ENCODE peak calls at places on chromosomes 6 and 20, in six cellular contexts. R is A549, X is right lobe of liver, J is HCT116, B is thoracic aorta, F is breast epithelium. S is an unnamed sample. For H3K4me1, the result is how much of the 10 kb centered on the place peaks cover.

GRCh38 chr6:74075323-74075722 is 379.3 kb downstream of the CD109 start:
- DNase-seq in X (no peak), F (no peak), R (no peak), J (no peak), B (no peak), S (no peak)

GRCh38 chr20:37381621-37382538 is 35.9 kb downstream of the SRC start:
- DNase-seq in F (no peak), B (no peak), R (peak), X (no peak), J (no peak), S (peak)

GRCh38 chr6:71982385-71982784 is 96.0 kb downstream of the RIMS1 start:
- DNase-seq in B (no peak), J (no peak), X (no peak), F (no peak), R (no peak), S (no peak)

GRCh38 chr20:64102647-64103354 is 4.6 kb downstream of the NPBWR2 start:
- DNase-seq in F (no peak), X (peak), R (no peak), J (no peak), B (no peak), S (peak)

GRCh38 chr6:135600086-135600702 is 102.7 kb upstream of the AHI1 start:
- DNase-seq in F (no peak), B (no peak), X (no peak), R (no peak), J (no peak), S (no peak)

GRCh38 chr20:51428451-51429143 is 113.9 kb downstream of the NFATC2 start:
- DNase-seq in B (no peak), J (no peak), R (no peak), X (no peak), F (no peak), S (peak)

GRCh38 chr6:3693879-3694278 is 57.6 kb downstream of the PXDC1 start:
- DNase-seq in B (no peak), F (no peak), R (no peak), J (no peak), X (no peak), S (no peak)

GRCh38 chr6:153702671-153703070 is 336.4 kb upstream of the OPRM1 start:
- DNase-seq in R (no peak), F (no peak), X (no peak), B (no peak), J (no peak), S (no peak)

GRCh38 chr20:41258489-41258888 is 59.0 kb downstream of the ZHX3 start:
- DNase-seq in R (no peak), F (no peak), X (no peak), J (no peak), B (no peak), S (no peak)

GRCh38 chr6:33426590-33427563 is 7.0 kb downstream of the SYNGAP1 start:
- DNase-seq in F (no peak), B (no peak), J (no peak), R (peak), X (no peak), S (no peak)

GRCh38 chr6:101116337-101116736 is 235.2 kb upstream of the ASCC3 start:
- DNase-seq in R (no peak), F (no peak), X (no peak), B (no peak), J (no peak), S (no peak)

GRCh38 chr20:22686097-22686496 is 101.7 kb upstream of the FOXA2 start:
- DNase-seq in B (no peak), R (peak), J (peak), F (no peak), X (peak), S (no peak)

GRCh38 chr6:169921853-169922779 is 170.7 kb downstream of the ERMARD start:
- DNase-seq in B (no peak), X (peak), F (no peak), J (no peak), R (no peak), S (peak)

GRCh38 chr20:53187402-53187801 is 215.2 kb downstream of the TSHZ2 start:
- DNase-seq in X (no peak), B (no peak), J (no peak), R (no peak), F (no peak), S (no peak)

GRCh38 chr6:118697554-118697953 is 46.2 kb upstream of the CEP85L start:
- DNase-seq in X (no peak), R (no peak), B (no peak), F (no peak), J (no peak), S (no peak)

GRCh38 chr6:155534678-155535077 is 79.0 kb upstream of the NOX3 start:
- DNase-seq in R (no peak), F (no peak), B (no peak), X (no peak), J (no peak), S (no peak)

GRCh38 chr20:11849976-11850670 is 67.6 kb upstream of the BTBD3 start:
- DNase-seq in B (no peak), R (no peak), J (peak), X (no peak), F (no peak), S (no peak)

GRCh38 chr20:44732327-44732726 is 13.3 kb upstream of the KCNK15 start:
- DNase-seq in F (no peak), R (no peak), J (no peak), B (no peak), X (no peak), S (no peak)
- H3K4me1 ChIP-seq in F (under half), R (half or more), J (half or more), B (under half), X (under half), S (under half)

GRCh38 chr20:47689726-47690125 is 95.6 kb downstream of the SULF2 start:
- DNase-seq in B (no peak), F (no peak), R (no peak), J (no peak), X (no peak), S (no peak)
- H3K27ac ChIP-seq in B (no peak), F (no peak), R (peak), J (no peak), X (no peak), S (no peak)

GRCh38 chr20:34522969-34523871 is 7.0 kb downstream of the DYNLRB1 start:
- DNase-seq in J (peak), R (peak), F (no peak), X (no peak), B (no peak), S (no peak)
- H3K4me1 ChIP-seq in J (under half), R (half or more), F (under half), X (under half), B (under half), S (under half)

DNA sequence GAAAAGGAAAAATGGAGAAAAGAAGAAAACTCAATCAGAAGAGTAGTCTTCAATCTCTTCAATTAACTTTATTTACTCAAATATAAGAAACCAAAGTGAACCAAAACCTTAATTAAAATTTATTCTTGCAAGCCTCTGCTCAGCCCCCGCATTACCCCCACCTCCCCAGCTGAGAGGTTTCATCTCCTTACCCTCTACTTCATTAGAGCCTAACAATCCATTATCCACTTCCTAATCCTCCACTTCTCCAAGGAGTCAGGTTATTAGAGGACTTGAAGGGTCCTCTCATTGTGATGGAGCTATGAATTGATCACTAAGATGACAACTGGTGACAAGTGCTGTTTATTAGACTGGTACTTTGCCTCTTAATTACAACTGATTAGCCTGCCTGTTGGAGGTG is 956.5 kb downstream of the TFAP2A start:
- DNase-seq in F (no peak), B (no peak), R (no peak), X (no peak), J (no peak), S (no peak)
- H3K27ac ChIP-seq in F (no peak), B (no peak), R (no peak), X (no peak), J (no peak), S (no peak)

GRCh38 chr6:14722001-14722567 is 523.8 kb upstream of the JARID2 start:
- DNase-seq in B (no peak), J (no peak), X (no peak), R (no peak), F (no peak), S (no peak)

GRCh38 chr6:14722704-14723103 is 523.2 kb upstream of the JARID2 start:
- DNase-seq in F (no peak), J (no peak), B (no peak), R (no peak), X (no peak), S (peak)

GRCh38 chr6:14721103-14721758 is 524.6 kb upstream of the JARID2 start:
- DNase-seq in B (no peak), F (no peak), R (peak), X (no peak), J (no peak), S (no peak)

GRCh38 chr6:14719273-14719672 is 526.6 kb upstream of the JARID2 start:
- DNase-seq in J (no peak), X (no peak), F (no peak), B (no peak), R (no peak), S (no peak)

DNA sequence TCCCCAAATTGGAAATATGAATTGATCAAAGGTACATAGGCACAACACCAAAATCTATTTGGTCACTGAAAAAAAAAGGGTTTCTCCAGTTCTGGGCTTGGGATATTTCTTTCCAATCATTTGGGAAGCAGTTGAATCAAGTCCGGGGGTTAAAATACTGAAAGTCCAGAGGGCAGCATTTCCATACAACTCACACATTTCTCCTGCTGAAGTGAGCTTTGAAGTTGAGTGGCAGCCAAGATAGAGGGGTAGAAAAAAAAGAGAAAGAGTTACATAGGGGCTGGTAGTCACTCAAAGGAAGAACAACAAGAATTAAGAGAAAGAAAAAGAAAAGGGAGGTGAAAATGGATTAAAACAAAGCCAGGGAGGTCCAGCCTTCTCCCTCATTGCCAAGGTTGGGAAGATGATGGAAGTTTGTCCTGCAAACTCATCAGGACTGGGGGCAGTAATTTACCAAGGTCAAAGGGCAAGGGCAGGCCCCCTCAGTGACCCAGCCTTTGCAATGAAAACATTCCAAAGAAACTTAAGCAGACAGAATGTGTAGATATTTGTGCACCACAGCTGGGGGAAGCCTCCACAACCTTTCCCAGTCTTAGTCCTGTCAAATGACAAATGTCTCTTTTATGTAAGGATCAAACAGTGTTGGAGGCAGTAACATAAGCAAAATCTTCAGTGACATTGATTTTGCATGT is 525.3 kb upstream of the JARID2 start:
- DNase-seq in R (no peak), X (no peak), F (no peak), B (no peak), J (no peak), S (no peak)
- H3K4me1 ChIP-seq in R (under half), X (under half), F (under half), B (under half), J (under half), S (half or more)

GRCh38 chr20:58897493-58897892 is 45.0 kb downstream of the GNAS start:
- DNase-seq in R (no peak), F (no peak), B (no peak), X (no peak), J (no peak), S (no peak)

GRCh38 chr20:58898629-58899028 is 46.1 kb downstream of the GNAS start:
- DNase-seq in J (no peak), R (no peak), X (no peak), B (no peak), F (no peak), S (no peak)

GRCh38 chr20:58895796-58896180 is 43.3 kb downstream of the GNAS start:
- DNase-seq in B (no peak), F (no peak), J (no peak), X (peak), R (no peak), S (no peak)

GRCh38 chr20:58895099-58895795 is 42.7 kb downstream of the GNAS start:
- DNase-seq in R (no peak), X (no peak), J (no peak), B (no peak), F (no peak), S (no peak)

DNA sequence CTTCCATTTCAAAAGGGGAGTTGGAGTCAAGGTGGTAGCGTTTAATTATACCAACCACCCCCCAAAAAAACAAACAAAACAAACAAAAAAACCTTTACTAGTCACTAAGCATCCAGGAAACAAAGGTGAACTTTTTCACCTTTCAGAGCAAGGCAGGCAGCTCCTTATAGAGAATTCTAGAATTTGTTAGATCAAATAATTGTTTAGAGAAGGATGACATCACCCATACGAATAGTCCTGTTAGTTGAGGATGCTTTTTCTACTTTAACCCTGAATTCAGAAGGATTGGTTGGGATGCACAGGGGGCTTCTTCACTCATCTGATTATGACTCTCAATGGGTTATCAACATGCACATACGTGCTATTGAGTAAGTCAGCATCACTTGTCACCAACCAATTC is 44.3 kb downstream of the GNAS start:
- DNase-seq in J (no peak), B (no peak), F (no peak), R (no peak), X (no peak), S (no peak)
- H3K27ac ChIP-seq in J (no peak), B (no peak), F (no peak), R (no peak), X (no peak), S (no peak)

DNA sequence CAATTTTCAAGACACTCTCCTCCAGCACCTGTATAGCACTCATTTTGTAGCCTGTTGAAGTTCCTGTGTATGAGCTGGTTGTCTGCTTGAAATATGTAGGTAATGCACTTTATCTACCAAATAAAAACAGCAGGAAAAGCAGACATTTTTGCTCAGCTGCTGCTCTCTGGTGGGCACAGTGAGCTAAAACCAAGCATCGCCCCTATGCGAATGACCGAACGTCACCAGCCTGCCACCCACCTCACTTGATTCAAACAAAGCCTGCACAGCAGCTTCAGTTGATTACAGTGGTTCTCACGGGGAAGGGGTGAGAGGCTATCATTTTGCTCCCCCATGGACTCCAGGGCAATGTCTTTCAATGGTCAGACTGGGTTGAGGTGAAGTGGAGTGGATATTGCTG is 185.7 kb downstream of the SASH1 start:
- DNase-seq in J (no peak), X (no peak), R (no peak), B (no peak), F (no peak), S (no peak)
- H3K4me1 ChIP-seq in J (under half), X (under half), R (under half), B (under half), F (under half), S (under half)

S was measured in spleen.